ENCODE peak calls at places on chromosome 6, in nine cellular contexts. E, C, Z, M, V, T, G, I and W are unnamed samples.

GRCh38 chr6:113763883-113764282 is 93.3 kb upstream of the MARCKS start:
- DNase-seq in E (no peak), C (no peak), Z (no peak), M (peak), V (peak), T (peak), G (no peak), I (peak), W (peak)

GRCh38 chr6:35500782-35501181 is 3.9 kb upstream of the TEAD3 start:
- DNase-seq in E (no peak), C (no peak), Z (no peak), M (peak), V (peak), T (no peak), G (no peak), I (peak), W (no peak)

GRCh38 chr6:141421378-141421777 is 711.3 kb upstream of the GJE1 start:
- DNase-seq in E (no peak), C (no peak), Z (no peak), M (peak), V (no peak), T (peak), G (no peak), I (peak), W (peak)

GRCh38 chr6:14665827-14666724 is 548.5 kb downstream of the CD83 start:
- DNase-seq in E (no peak), C (peak), Z (no peak), M (peak), V (peak), T (no peak), G (no peak), I (peak), W (peak)

GRCh38 chr6:1094306-1094705 is 217.6 kb upstream of the FOXQ1 start:
- DNase-seq in E (no peak), C (no peak), Z (no peak), M (peak), V (peak), T (no peak), G (no peak), I (peak), W (peak)

GRCh38 chr6:3250278-3250677 is 8.5 kb upstream of the PSMG4 start:
- DNase-seq in E (no peak), C (no peak), Z (no peak), M (no peak), V (no peak), T (no peak), G (no peak), I (no peak), W (no peak)

GRCh38 chr6:90677440-90677839 is 90.6 kb upstream of the MAP3K7 start:
- DNase-seq in E (no peak), C (no peak), Z (no peak), M (no peak), V (no peak), T (no peak), G (peak), I (no peak), W (no peak)

GRCh38 chr6:4185419-4185818 is 50.0 kb upstream of the ECI2 start:
- DNase-seq in E (no peak), C (no peak), Z (no peak), M (no peak), V (no peak), T (no peak), G (no peak), I (no peak), W (no peak)

GRCh38 chr6:15504581-15505350 is 158.1 kb downstream of the DTNBP1 start:
- DNase-seq in E (no peak), C (no peak), Z (peak), M (peak), V (peak), T (no peak), G (no peak), I (peak), W (peak)

GRCh38 chr6:48135352-48136084 is 24.5 kb upstream of the PTCHD4 start:
- DNase-seq in E (no peak), C (no peak), Z (no peak), M (peak), V (peak), T (no peak), G (no peak), I (peak), W (peak)